ENCODE peak calls at places on chromosome 18, in four cellular contexts. D, G, R and O are unnamed samples.

GRCh38 chr18:62718268-62718800 is 3.0 kb downstream of the PHLPP1 start:
- DNase-seq in D (no peak), G (no peak), R (no peak), O (no peak)

GRCh38 chr18:79439201-79440023 is 43.7 kb downstream of the NFATC1 start:
- DNase-seq in D (no peak), G (no peak), R (peak; percentile 34), O (no peak)

GRCh38 chr18:13281406-13281805 is 62.8 kb downstream of the LDLRAD4 start:
- DNase-seq in D (no peak), G (no peak), R (no peak), O (no peak)

GRCh38 chr18:3508576-3509559 is 58.9 kb downstream of the TGIF1 start:
- DNase-seq in D (no peak), G (no peak), R (peak; percentile 63), O (no peak)

GRCh38 chr18:25826377-25826776 is 264.0 kb downstream of the SS18 start:
- DNase-seq in D (no peak), G (no peak), R (no peak), O (no peak)

GRCh38 chr18:70553961-70554325 is 265.1 kb downstream of the SOCS6 start:
- DNase-seq in D (no peak), G (peak; percentile 13), R (no peak), O (no peak)

GRCh38 chr18:9782073-9782857 is 74.2 kb downstream of the RAB31 start:
- DNase-seq in D (peak; percentile 23), G (no peak), R (peak; percentile 67), O (no peak)

GRCh38 chr18:78720456-78721250 is 259.0 kb upstream of the SALL3 start:
- DNase-seq in D (no peak), G (no peak), R (no peak), O (no peak)

GRCh38 chr18:29226201-29226600 is 1049.3 kb upstream of the CDH2 start:
- DNase-seq in D (no peak), G (no peak), R (no peak), O (no peak)

GRCh38 chr18:7568426-7568825 is 1.3 kb downstream of the PTPRM start:
- DNase-seq in D (no peak), G (no peak), R (peak; percentile 40), O (no peak)